ENCODE peak calls at places on chromosomes 13 and 19, in five cellular contexts. G, I, N, P and Z are unnamed samples.

GRCh38 chr13:98997738-98998641 is 20.1 kb upstream of the DOCK9 start:
- DNase-seq in P (no peak), I (no peak), G (no peak), N (no peak), Z (no peak)

GRCh38 chr13:39036212-39036611 is 1.7 kb downstream of the PROSER1 start:
- DNase-seq in I (peak), P (no peak), N (no peak), G (no peak), Z (no peak)

GRCh38 chr13:107866007-107866665 is 349.2 kb downstream of the LIG4 start:
- DNase-seq in N (no peak), G (no peak), P (no peak), I (no peak), Z (peak)

GRCh38 chr19:6127716-6128335 is 7.6 kb upstream of the ACSBG2 start:
- DNase-seq in N (no peak), I (no peak), P (no peak), G (no peak), Z (no peak)

GRCh38 chr13:36193151-36193855 is 21.1 kb downstream of the SOHLH2 start:
- DNase-seq in N (no peak), G (no peak), I (no peak), P (no peak), Z (no peak)

GRCh38 chr13:30078059-30078458 is 227.6 kb upstream of the UBL3 start:
- DNase-seq in N (no peak), P (no peak), I (no peak), G (no peak), Z (no peak)

GRCh38 chr19:13094285-13094595 is 8.4 kb downstream of the LYL1 start:
- DNase-seq in N (no peak), I (no peak), P (no peak), G (no peak), Z (no peak)

GRCh38 chr19:16382775-16383543 is 58.3 kb downstream of the KLF2 start:
- DNase-seq in P (peak), N (no peak), I (peak), G (peak), Z (peak)

GRCh38 chr19:7751157-7751783 is 3.9 kb upstream of the CD209 start:
- DNase-seq in I (peak), G (peak), P (no peak), N (no peak), Z (no peak)

GRCh38 chr19:51654783-51655182 is 8.2 kb upstream of the SIGLEC14 start:
- DNase-seq in G (no peak), N (no peak), P (no peak), I (no peak), Z (no peak)

GRCh38 chr19:49338691-49339363 is 3.6 kb downstream of the CD37 start:
- DNase-seq in I (peak), G (no peak), N (no peak), P (peak), Z (peak)

GRCh38 chr19:46068345-46069258 is 27.8 kb upstream of the IGFL4 start:
- DNase-seq in G (no peak), N (no peak), P (peak), I (no peak), Z (no peak)

GRCh38 chr13:44212633-44213387 is 160.8 kb upstream of the SERP2 start:
- DNase-seq in P (peak), I (no peak), N (no peak), G (no peak), Z (no peak)

GRCh38 chr19:2949939-2950285 is 5.1 kb upstream of the ZNF77 start:
- DNase-seq in I (peak), N (no peak), G (no peak), P (peak), Z (no peak)

GRCh38 chr13:30042272-30042671 is 191.9 kb upstream of the UBL3 start:
- DNase-seq in P (no peak), N (no peak), G (no peak), I (no peak), Z (no peak)

GRCh38 chr19:38904463-38905185 is 4.9 kb downstream of the NFKBIB start:
- DNase-seq in I (no peak), P (peak), G (no peak), N (no peak), Z (no peak)

GRCh38 chr13:97306646-97307045 is 84.5 kb downstream of the MBNL2 start:
- DNase-seq in P (no peak), N (no peak), G (no peak), I (no peak), Z (no peak)

GRCh38 chr19:4508698-4509097 is 9.6 kb downstream of the PLIN4 start:
- DNase-seq in N (no peak), G (no peak), I (no peak), P (no peak), Z (no peak)

GRCh38 chr13:90300015-90300414 is 1047.5 kb upstream of the MIR17HG start:
- DNase-seq in N (no peak), G (no peak), P (no peak), I (no peak), Z (no peak)

GRCh38 chr19:49889687-49890348 is 6.9 kb downstream of the IL4I1 start:
- DNase-seq in G (peak), N (no peak), I (peak), P (peak), Z (peak)

GRCh38 chr13:27139565-27139964 is 32.0 kb downstream of the USP12 start:
- DNase-seq in I (no peak), N (no peak), G (no peak), P (no peak), Z (no peak)

GRCh38 chr13:111115051-111115840 is at the start of gene ARHGEF7:
- DNase-seq in I (no peak), P (no peak), G (no peak), N (no peak), Z (no peak)

GRCh38 chr13:101942038-101942437 is 459.8 kb downstream of the FGF14 start:
- DNase-seq in G (no peak), N (no peak), I (peak), P (no peak), Z (peak)

GRCh38 chr19:8000298-8001038 is 5.0 kb downstream of the ELAVL1 start:
- DNase-seq in I (no peak), G (no peak), N (no peak), P (no peak), Z (no peak)

GRCh38 chr13:113836917-113837553 is 26.8 kb downstream of the GAS6 start:
- DNase-seq in P (peak), G (no peak), I (no peak), N (no peak), Z (peak)

GRCh38 chr13:31930901-31931522 is 100.6 kb upstream of the FRY start:
- DNase-seq in I (no peak), N (no peak), P (no peak), G (no peak), Z (no peak)

GRCh38 chr19:32053366-32053765 is 292.0 kb upstream of the ZNF507 start:
- DNase-seq in N (no peak), I (no peak), G (no peak), P (no peak), Z (no peak)

GRCh38 chr19:51157265-51157664 is 15.2 kb downstream of the SIGLEC7 start:
- DNase-seq in I (no peak), N (no peak), G (no peak), P (no peak), Z (no peak)

GRCh38 chr13:80029170-80029569 is 311.8 kb downstream of the SPRY2 start:
- DNase-seq in I (no peak), G (no peak), P (no peak), N (no peak), Z (no peak)

GRCh38 chr19:27997069-27997468 is 1215.9 kb downstream of the UQCRFS1 start:
- DNase-seq in P (no peak), N (no peak), G (no peak), I (no peak), Z (no peak)

GRCh38 chr19:39792999-39793546 is 14.4 kb downstream of the LEUTX start:
- DNase-seq in I (peak), P (peak), G (peak), N (no peak), Z (peak)

GRCh38 chr13:41909524-41909923 is 51.4 kb downstream of the VWA8 start:
- DNase-seq in I (no peak), G (no peak), P (no peak), N (no peak), Z (no peak)

GRCh38 chr19:2577722-2578335 is 101.9 kb downstream of the GADD45B start:
- DNase-seq in P (no peak), N (no peak), G (no peak), I (no peak), Z (no peak)